ENCODE peak calls at places on chromosomes 11 and 22, in ten cellular contexts. O, Z, W, T, E, Y, I, D, K and X are unnamed samples.

GRCh38 chr22:49239264-49240015 is 588.2 kb downstream of the BRD1 start:
- DNase-seq in O (no peak), Z (no peak), E (peak; percentile 49), I (no peak), W (no peak), K (no peak), T (no peak), D (no peak), Y (no peak), X (no peak)

GRCh38 chr11:94524293-94524692 is 12.0 kb downstream of the C11orf97 start:
- DNase-seq in T (no peak), E (no peak), I (no peak), O (no peak), K (no peak), Z (no peak), Y (no peak), W (no peak), D (no peak), X (no peak)

GRCh38 chr11:134037093-134037908 is 31.6 kb upstream of the JAM3 start:
- DNase-seq in K (peak; percentile 15), O (peak; percentile 64), I (peak; percentile 88), D (peak; percentile 36), Z (peak; percentile 81), T (peak; percentile 11), E (peak; percentile 90), Y (peak; percentile 40), W (peak; percentile 56), X (peak; percentile 45)

GRCh38 chr11:41113160-41113559 is 346.3 kb downstream of the LRRC4C start:
- DNase-seq in D (no peak), Y (no peak), K (no peak), T (no peak), O (no peak), I (no peak), Z (no peak), W (no peak), E (no peak), X (no peak)

GRCh38 chr11:62456630-62457029 is 37.8 kb downstream of the SCGB1A1 start:
- DNase-seq in K (no peak), I (peak; percentile 90), W (no peak), E (no peak), Z (no peak), D (no peak), O (no peak), T (no peak), Y (no peak), X (no peak)

GRCh38 chr11:66891849-66892660 is 35.2 kb downstream of the LRFN4 start:
- DNase-seq in T (no peak), D (peak; percentile 27), Y (peak; percentile 99), Z (no peak), O (peak; percentile 52), I (peak; percentile 86), E (no peak), W (no peak), K (peak; percentile 98), X (no peak)

GRCh38 chr11:74417379-74417804 is 19.2 kb upstream of the PGM2L1 start:
- DNase-seq in Z (no peak), O (peak; percentile 41), K (no peak), D (no peak), E (no peak), I (no peak), T (no peak), W (no peak), Y (peak; percentile 42), X (no peak)

GRCh38 chr11:75325713-75326438 is 25.6 kb downstream of the ARRB1 start:
- DNase-seq in W (no peak), O (peak; percentile 88), T (no peak), I (no peak), K (peak; percentile 84), E (no peak), Z (peak; percentile 70), Y (peak; percentile 96), D (no peak), X (no peak)

GRCh38 chr11:91133361-91133760 is 910.5 kb upstream of the CHORDC1 start:
- DNase-seq in Z (no peak), E (no peak), K (no peak), D (no peak), I (no peak), T (no peak), W (no peak), O (no peak), Y (no peak), X (no peak)

GRCh38 chr11:69292221-69292648 is 1.7 kb upstream of the MYEOV start:
- DNase-seq in Z (no peak), D (no peak), O (peak; percentile 82), T (peak; percentile 33), K (peak; percentile 34), Y (peak; percentile 33), W (peak; percentile 52), E (no peak), I (peak; percentile 89), X (no peak)

GRCh38 chr11:10490398-10491232 is 35.6 kb downstream of the AMPD3 start:
- DNase-seq in Z (peak; percentile 50), Y (peak; percentile 100), T (no peak), O (no peak), E (peak; percentile 82), K (peak; percentile 88), W (no peak), D (no peak), I (peak; percentile 57), X (peak; percentile 60)

GRCh38 chr11:85737738-85738137 is 51.7 kb upstream of the CCDC89 start:
- DNase-seq in Y (no peak), D (no peak), W (no peak), I (no peak), E (no peak), Z (no peak), O (no peak), K (no peak), T (no peak), X (no peak)

GRCh38 chr22:47814474-47814873 is 1052.0 kb downstream of the TBC1D22A start:
- DNase-seq in E (no peak), Y (no peak), D (no peak), W (no peak), Z (no peak), K (no peak), O (no peak), I (no peak), T (no peak), X (no peak)

GRCh38 chr11:11157201-11157600 is 195.8 kb downstream of the CSNK2A3 start:
- DNase-seq in W (peak; percentile 56), Y (peak; percentile 31), Z (no peak), I (peak; percentile 83), E (no peak), T (no peak), K (peak; percentile 37), D (peak; percentile 52), O (peak; percentile 54), X (no peak)

GRCh38 chr11:35424157-35424945 is 5.0 kb upstream of the SLC1A2 start:
- DNase-seq in Z (no peak), I (no peak), T (no peak), K (no peak), Y (peak; percentile 52), O (no peak), D (no peak), E (no peak), W (no peak), X (no peak)

GRCh38 chr22:45072322-45072903 is 62.6 kb upstream of the PHF21B start:
- DNase-seq in T (no peak), O (no peak), K (peak; percentile 52), Y (peak; percentile 86), W (no peak), E (no peak), D (no peak), I (peak; percentile 95), Z (no peak), X (peak; percentile 43)

GRCh38 chr11:86460461-86461404 is 86.0 kb downstream of the CCDC81 start:
- DNase-seq in Y (peak; percentile 54), E (no peak), Z (no peak), T (no peak), K (no peak), O (no peak), I (no peak), W (no peak), D (no peak), X (no peak)

GRCh38 chr11:43905788-43906187 is 25.2 kb downstream of the ALKBH3 start:
- DNase-seq in K (no peak), O (peak; percentile 30), E (no peak), I (no peak), Y (peak; percentile 44), T (no peak), D (no peak), W (no peak), Z (no peak), X (no peak)

GRCh38 chr22:38755155-38755910 is 465 bp downstream of the SUN2 start:
- DNase-seq in W (peak; percentile 28), D (no peak), K (peak; percentile 73), T (no peak), I (peak; percentile 83), Z (peak; percentile 95), E (peak; percentile 92), O (peak; percentile 63), Y (peak; percentile 73), X (peak; percentile 81)

GRCh38 chr11:86606849-86607481 is 65.5 kb downstream of the ME3 start:
- DNase-seq in I (no peak), K (peak; percentile 57), E (no peak), Z (no peak), T (no peak), O (no peak), W (no peak), D (no peak), Y (peak; percentile 42), X (no peak)

GRCh38 chr11:69272055-69272454 is 21.9 kb upstream of the MYEOV start:
- DNase-seq in K (no peak), O (no peak), E (no peak), D (no peak), T (no peak), Z (no peak), Y (no peak), I (no peak), W (no peak), X (no peak)

GRCh38 chr11:101582242-101583052 is 1.4 kb downstream of the TRPC6 start:
- DNase-seq in T (no peak), E (no peak), K (peak; percentile 10), O (no peak), W (no peak), Z (peak; percentile 14), D (no peak), Y (peak; percentile 23), I (peak; percentile 71), X (no peak)

GRCh38 chr11:6433998-6434650 is 6.7 kb downstream of the HPX start:
- DNase-seq in W (no peak), Y (no peak), O (no peak), T (no peak), I (no peak), Z (no peak), D (no peak), E (no peak), K (no peak), X (no peak)

GRCh38 chr11:69080361-69080973 is 31.7 kb downstream of the TPCN2 start:
- DNase-seq in E (no peak), I (no peak), T (no peak), O (no peak), D (no peak), K (peak; percentile 40), W (no peak), Z (no peak), Y (peak; percentile 26), X (no peak)

GRCh38 chr11:126102436-126102894 is 39.8 kb upstream of the CDON start:
- DNase-seq in E (peak; percentile 71), W (no peak), I (peak; percentile 46), D (no peak), Y (no peak), O (peak; percentile 72), T (no peak), Z (peak; percentile 37), K (no peak), X (no peak)

GRCh38 chr11:65311197-65311631 is 3.5 kb upstream of the CDC42EP2 start:
- DNase-seq in Y (peak; percentile 71), T (no peak), E (peak; percentile 68), I (peak; percentile 52), Z (no peak), D (no peak), W (no peak), O (no peak), K (no peak), X (peak; percentile 73)

GRCh38 chr11:75283391-75283931 is 42.9 kb downstream of the TPBGL start:
- DNase-seq in K (no peak), O (no peak), Y (no peak), E (no peak), Z (no peak), W (no peak), D (no peak), I (no peak), T (no peak), X (no peak)

GRCh38 chr11:104547996-104548661 is 350.1 kb downstream of the CASP12 start:
- DNase-seq in E (no peak), O (no peak), Y (peak; percentile 58), Z (no peak), T (no peak), W (no peak), I (no peak), K (no peak), D (no peak), X (no peak)